ENCODE peak calls at places on chromosome X, in five cellular contexts. F is stomach, Z is psoas muscle, V is dorsolateral prefrontal cortex, O is A549. T is an unnamed sample.

GRCh38 chrX:150365051-150365952 is 2.2 kb downstream of the MAMLD1 start:
- DNase-seq in F (peak), Z (peak), V (peak), O (peak), T (no peak)

GRCh38 chrX:41110801-41111625 is 25.8 kb downstream of the USP9X start:
- DNase-seq in F (no peak), Z (no peak), V (no peak), O (no peak), T (no peak)

GRCh38 chrX:133294126-133294525 is 76.0 kb upstream of the TFDP3 start:
- DNase-seq in F (no peak), Z (no peak), V (no peak), O (no peak), T (no peak)

GRCh38 chrX:9131066-9131465 is 97.1 kb upstream of the FAM9B start:
- DNase-seq in F (no peak), Z (no peak), V (no peak), O (no peak), T (no peak)

GRCh38 chrX:94053575-94053974 is 379.6 kb downstream of the FAM133A start:
- DNase-seq in F (no peak), Z (no peak), V (no peak), O (no peak), T (no peak)

GRCh38 chrX:55710701-55711100 is 6.8 kb upstream of the RRAGB start:
- DNase-seq in F (no peak), Z (no peak), V (no peak), O (peak), T (no peak)

GRCh38 chrX:16743604-16744325 is 24.4 kb downstream of the SYAP1 start:
- DNase-seq in F (no peak), Z (no peak), V (no peak), O (peak), T (no peak)

GRCh38 chrX:81174286-81174685 is 27.4 kb downstream of the HMGN5 start:
- DNase-seq in F (no peak), Z (no peak), V (no peak), O (peak), T (no peak)

GRCh38 chrX:70132244-70132643 is 1.0 kb upstream of the IGBP1 start:
- DNase-seq in F (no peak), Z (no peak), V (no peak), O (peak), T (no peak)

GRCh38 chrX:151996329-151996728 is 21.9 kb upstream of the GABRE start:
- DNase-seq in F (no peak), Z (no peak), V (no peak), O (no peak), T (no peak)

GRCh38 chrX:150841466-150842197 is 56.8 kb downstream of the CD99L2 start:
- DNase-seq in F (no peak), Z (no peak), V (no peak), O (peak), T (no peak)

GRCh38 chrX:24117288-24117687 is 32.2 kb upstream of the ZFX start:
- DNase-seq in F (no peak), Z (no peak), V (no peak), O (peak), T (no peak)

GRCh38 chrX:7133036-7133412 is 14.5 kb upstream of the STS start:
- DNase-seq in F (no peak), Z (no peak), V (no peak), O (no peak), T (no peak)

GRCh38 chrX:150338615-150339014 is 24.5 kb upstream of the MAMLD1 start:
- DNase-seq in F (no peak), Z (no peak), V (peak), O (no peak), T (no peak)

GRCh38 chrX:105876658-105877057 is 54.3 kb downstream of the NRK start:
- DNase-seq in F (no peak), Z (no peak), V (no peak), O (peak), T (no peak)

GRCh38 chrX:13053171-13053570 is 8.8 kb upstream of the FAM9C start:
- DNase-seq in F (no peak), Z (no peak), V (no peak), O (no peak), T (no peak)

GRCh38 chrX:72048515-72049455 is 82.9 kb downstream of the RTL5 start:
- DNase-seq in F (no peak), Z (no peak), V (no peak), O (peak), T (no peak)

GRCh38 chrX:10055430-10055829 is 88.3 kb downstream of the CLDN34 start:
- DNase-seq in F (no peak), Z (no peak), V (no peak), O (no peak), T (no peak)

GRCh38 chrX:120380699-120381098 is 18.8 kb downstream of the ATP1B4 start:
- DNase-seq in F (no peak), Z (no peak), V (no peak), O (peak), T (no peak)

GRCh38 chrX:39828971-39829370 is 268.8 kb downstream of the BCOR start:
- DNase-seq in F (no peak), Z (no peak), V (no peak), O (no peak), T (no peak)

GRCh38 chrX:10280061-10280460 is 123.3 kb downstream of the CLCN4 start:
- DNase-seq in F (no peak), Z (no peak), V (no peak), O (no peak), T (no peak)

GRCh38 chrX:29947225-29947624 is 268.1 kb upstream of the MAGEB2 start:
- DNase-seq in F (no peak), Z (no peak), V (no peak), O (no peak), T (no peak)
- TF ChIP-seq CTCF in F (no peak), Z (no peak), V (no peak), O (no peak), T (no peak)

GRCh38 chrX:29065477-29065876 is 478.2 kb downstream of the IL1RAPL1 start:
- DNase-seq in F (no peak), Z (no peak), V (no peak), O (no peak), T (no peak)
- TF ChIP-seq CTCF in F (no peak), Z (no peak), V (no peak), O (no peak), T (no peak)

GRCh38 chrX:148501121-148502066 is 977 bp downstream of the AFF2 start:
- DNase-seq in F (no peak), Z (no peak), V (peak), O (no peak), T (no peak)
- TF ChIP-seq CTCF in F (no peak), Z (no peak), V (no peak), O (no peak), T (no peak)

GRCh38 chrX:146396409-146396808 is 413.2 kb upstream of the CXorf51B start:
- DNase-seq in F (no peak), Z (no peak), V (no peak), O (no peak), T (no peak)
- TF ChIP-seq CTCF in F (no peak), Z (no peak), V (no peak), O (no peak), T (no peak)

DNA sequence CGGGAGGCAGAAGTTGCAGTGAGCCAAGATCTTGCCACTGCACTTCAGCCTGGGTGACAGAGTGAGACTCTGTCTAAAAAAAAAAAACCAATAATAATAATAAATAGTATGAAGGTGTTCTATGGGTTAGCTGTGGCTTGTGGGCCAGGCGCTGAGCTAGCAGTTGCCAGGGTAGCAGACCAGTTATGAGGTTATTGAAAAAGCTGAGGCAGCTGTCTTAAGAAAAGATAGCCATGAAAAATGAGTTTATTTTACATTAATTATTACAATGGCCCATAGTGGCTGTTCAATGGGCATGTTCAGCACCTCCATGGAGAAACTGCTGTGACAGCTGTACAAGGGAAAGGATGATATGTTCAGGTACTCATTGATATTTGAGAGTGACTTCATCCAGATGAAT is 13.3 kb upstream of the HSD17B10 start:
- DNase-seq in F (no peak), Z (no peak), V (no peak), O (no peak), T (no peak)
- TF ChIP-seq CTCF in F (no peak), Z (no peak), V (no peak), O (no peak), T (no peak)

GRCh38 chrX:51894697-51895336 is 1.4 kb downstream of the MAGED1 start:
- DNase-seq in F (no peak), Z (peak), V (peak), O (no peak), T (no peak)
- TF ChIP-seq CTCF in F (no peak), Z (no peak), V (no peak), O (no peak), T (no peak)

T was measured in D721Med.